ENCODE peak calls at places on chromosome X, in four cellular contexts. One of them, this sample, is unnamed.

GRCh38 chrX:22666441-22666840 is 333.3 kb upstream of the DDX53 start:
- DNase-seq in H7: peak
- DNase-seq in A673: peak
- DNase-seq in ACHN: peak
- DNase-seq in this sample: peak

GRCh38 chrX:27751976-27752375 is 55.8 kb upstream of the MAGEB10 start:
- DNase-seq in A673: no peak
- DNase-seq in H7: no peak
- DNase-seq in ACHN: no peak
- DNase-seq in this sample: no peak

GRCh38 chrX:11305641-11306040 is 12.4 kb downstream of the AMELX start:
- DNase-seq in ACHN: no peak
- DNase-seq in A673: no peak
- DNase-seq in H7: no peak
- DNase-seq in this sample: no peak

GRCh38 chrX:139930923-139931645 is 1.8 kb downstream of the ATP11C start:
- DNase-seq in ACHN: peak
- DNase-seq in H7: peak
- DNase-seq in A673: no peak
- DNase-seq in this sample: peak

GRCh38 chrX:12804655-12805054 is 13.4 kb downstream of the PRPS2 start:
- DNase-seq in ACHN: no peak
- DNase-seq in A673: no peak
- DNase-seq in H7: no peak
- DNase-seq in this sample: peak

GRCh38 chrX:55135171-55135570 is 46.4 kb downstream of the PAGE2 start:
- DNase-seq in A673: peak
- DNase-seq in ACHN: peak
- DNase-seq in H7: no peak
- DNase-seq in this sample: peak

GRCh38 chrX:22699591-22700091 is 300.1 kb upstream of the DDX53 start:
- DNase-seq in ACHN: no peak
- DNase-seq in A673: peak
- DNase-seq in H7: no peak
- DNase-seq in this sample: no peak

GRCh38 chrX:102976290-102976689 is 39.2 kb downstream of the RAB40AL start:
- DNase-seq in ACHN: no peak
- DNase-seq in H7: no peak
- DNase-seq in A673: no peak
- DNase-seq in this sample: no peak

GRCh38 chrX:17842769-17843525 is 18.2 kb downstream of the RAI2 start:
- DNase-seq in ACHN: no peak
- DNase-seq in A673: no peak
- DNase-seq in H7: no peak
- DNase-seq in this sample: no peak

GRCh38 chrX:27675493-27675892 is 85.3 kb downstream of the DCAF8L2 start:
- DNase-seq in A673: peak
- DNase-seq in ACHN: no peak
- DNase-seq in H7: no peak
- DNase-seq in this sample: no peak

GRCh38 chrX:71364221-71364620 is 1.9 kb upstream of the TAF1 start:
- DNase-seq in ACHN: no peak
- DNase-seq in H7: no peak
- DNase-seq in A673: no peak
- DNase-seq in this sample: no peak

GRCh38 chrX:115949900-115950822 is 220.4 kb upstream of the AGTR2 start:
- DNase-seq in ACHN: no peak
- DNase-seq in H7: peak
- DNase-seq in A673: peak
- DNase-seq in this sample: peak

GRCh38 chrX:129139837-129140679 is 383.2 kb downstream of the SMARCA1 start:
- DNase-seq in A673: no peak
- DNase-seq in H7: no peak
- DNase-seq in ACHN: no peak
- DNase-seq in this sample: peak

GRCh38 chrX:13427441-13428054 is 107.7 kb upstream of the ATXN3L start:
- DNase-seq in H7: peak
- DNase-seq in ACHN: no peak
- DNase-seq in A673: no peak
- DNase-seq in this sample: peak

GRCh38 chrX:576904-577303 is 53.7 kb upstream of the SHOX start:
- DNase-seq in H7: no peak
- DNase-seq in ACHN: no peak
- DNase-seq in A673: no peak
- DNase-seq in this sample: no peak

GRCh38 chrX:31223817-31224216 is 152.0 kb upstream of the FTHL17 start:
- DNase-seq in ACHN: no peak
- DNase-seq in H7: no peak
- DNase-seq in A673: no peak
- DNase-seq in this sample: no peak

GRCh38 chrX:43560247-43560946 is 95.7 kb upstream of the MAOA start:
- DNase-seq in A673: no peak
- DNase-seq in ACHN: no peak
- DNase-seq in H7: no peak
- DNase-seq in this sample: peak

GRCh38 chrX:30301977-30302376 is 7.2 kb downstream of the NR0B1 start:
- DNase-seq in ACHN: no peak
- DNase-seq in H7: peak
- DNase-seq in A673: peak
- DNase-seq in this sample: no peak

GRCh38 chrX:84188320-84188834 is 378 bp upstream of the RPS6KA6 start:
- DNase-seq in ACHN: peak
- DNase-seq in A673: no peak
- DNase-seq in H7: peak
- DNase-seq in this sample: peak

GRCh38 chrX:151634937-151635336 is 60.3 kb upstream of the PRRG3 start:
- DNase-seq in A673: no peak
- DNase-seq in H7: no peak
- DNase-seq in ACHN: no peak
- DNase-seq in this sample: no peak

GRCh38 chrX:65241059-65241721 is 264.9 kb upstream of the ZC4H2 start:
- DNase-seq in H7: no peak
- DNase-seq in A673: no peak
- DNase-seq in ACHN: no peak
- DNase-seq in this sample: no peak

GRCh38 chrX:68828740-68829593 is at the start of gene EFNB1:
- DNase-seq in H7: peak
- DNase-seq in A673: peak
- DNase-seq in ACHN: peak
- DNase-seq in this sample: peak

GRCh38 chrX:138191998-138192397 is 519.5 kb downstream of the FGF13 start:
- DNase-seq in A673: peak
- DNase-seq in H7: peak
- DNase-seq in ACHN: peak
- DNase-seq in this sample: peak

GRCh38 chrX:40127052-40127451 is 29.3 kb upstream of the BCOR start:
- DNase-seq in ACHN: no peak
- DNase-seq in H7: no peak
- DNase-seq in A673: no peak
- DNase-seq in this sample: no peak

GRCh38 chrX:154791951-154792350 is 13.3 kb downstream of the MPP1 start:
- DNase-seq in ACHN: no peak
- DNase-seq in A673: no peak
- DNase-seq in H7: no peak
- DNase-seq in this sample: no peak

GRCh38 chrX:3384330-3384729 is 37.9 kb upstream of the MXRA5 start:
- DNase-seq in A673: no peak
- DNase-seq in ACHN: peak
- DNase-seq in H7: no peak
- DNase-seq in this sample: no peak

This sample was measured in NCI-H69.